ENCODE peak calls at places on chromosomes 6 and 20, in six cellular contexts. V is CD8-positive, alpha-beta memory T cell; Z is pancreas; J is left lung; A is caudate nucleus; Y is right lobe of liver. T is an unnamed sample.

GRCh38 chr6:31125586-31126363 is 5.5 kb upstream of the CDSN start:
- DNase-seq in A (no peak), J (no peak), Y (no peak), Z (no peak), V (no peak), T (no peak)

GRCh38 chr20:2463616-2464365 is 6.8 kb downstream of the SNRPB start:
- DNase-seq in A (no peak), Y (no peak), V (no peak), Z (no peak), J (no peak), T (no peak)

GRCh38 chr6:53059648-53060589 is 5.3 kb upstream of the FBXO9 start:
- DNase-seq in J (no peak), Z (no peak), A (no peak), V (no peak), Y (no peak), T (no peak)

GRCh38 chr6:111256646-111257045 is 169.3 kb downstream of the SLC16A10 start:
- DNase-seq in A (no peak), J (no peak), V (no peak), Z (no peak), Y (no peak), T (no peak)

GRCh38 chr6:69973763-69974162 is 107.4 kb downstream of the COL19A1 start:
- DNase-seq in Z (no peak), A (no peak), Y (no peak), J (no peak), V (no peak), T (no peak)

GRCh38 chr20:61300741-61301140 is 48.7 kb downstream of the CDH4 start:
- DNase-seq in A (no peak), J (no peak), Y (no peak), Z (no peak), V (no peak), T (no peak)

GRCh38 chr6:84728602-84729001 is 35.8 kb downstream of the TBX18 start:
- DNase-seq in A (no peak), Y (no peak), Z (no peak), V (no peak), J (no peak), T (no peak)

GRCh38 chr6:56642366-56643261 is at the start of gene DST:
- DNase-seq in J (no peak), A (no peak), Y (no peak), V (no peak), Z (no peak), T (no peak)

GRCh38 chr6:12890171-12890790 is 173.7 kb downstream of the PHACTR1 start:
- DNase-seq in V (no peak), Z (no peak), J (no peak), Y (no peak), A (no peak), T (no peak)

GRCh38 chr6:30619561-30619960 is 1.9 kb downstream of the MRPS18B start:
- DNase-seq in A (no peak), Z (no peak), J (no peak), Y (no peak), V (no peak), T (no peak)

GRCh38 chr6:73134588-73134987 is 90.7 kb downstream of the KHDC1L start:
- DNase-seq in V (no peak), A (no peak), Y (peak), Z (peak), J (no peak), T (no peak)

GRCh38 chr6:42697268-42697655 is 25.1 kb downstream of the PRPH2 start:
- DNase-seq in Y (no peak), V (no peak), J (no peak), Z (no peak), A (no peak), T (no peak)

GRCh38 chr6:92586236-92586977 is 833.0 kb downstream of the EPHA7 start:
- DNase-seq in Y (no peak), Z (no peak), A (no peak), J (no peak), V (no peak), T (no peak)

GRCh38 chr6:158066161-158066781 is 84.6 kb downstream of the SYNJ2 start:
- DNase-seq in Y (no peak), A (no peak), J (no peak), V (no peak), Z (no peak), T (no peak)

GRCh38 chr20:48536206-48536605 is 291.6 kb downstream of the PREX1 start:
- DNase-seq in V (no peak), A (no peak), Y (no peak), J (no peak), Z (no peak), T (no peak)

GRCh38 chr20:48339147-48339985 is 488.4 kb downstream of the PREX1 start:
- DNase-seq in V (no peak), Z (no peak), J (no peak), A (no peak), Y (no peak), T (no peak)

GRCh38 chr6:159714404-159714803 is 12.9 kb upstream of the WTAP start:
- DNase-seq in V (no peak), Z (no peak), Y (no peak), A (no peak), J (no peak), T (no peak)

GRCh38 chr6:10347561-10348327 is 67.1 kb downstream of the TFAP2A start:
- DNase-seq in J (no peak), Y (no peak), A (no peak), V (no peak), Z (no peak), T (no peak)

GRCh38 chr6:149477544-149477943 is 7.3 kb downstream of the ZC3H12D start:
- DNase-seq in Z (no peak), V (no peak), J (no peak), Y (no peak), A (no peak), T (no peak)

GRCh38 chr20:36092424-36093024 is 62.0 kb upstream of the EPB41L1 start:
- DNase-seq in Z (peak), V (no peak), J (no peak), A (no peak), Y (peak), T (no peak)

GRCh38 chr6:142297996-142298753 is 3.6 kb upstream of the ADGRG6 start:
- DNase-seq in A (no peak), Y (no peak), J (no peak), Z (no peak), V (no peak), T (no peak)

GRCh38 chr6:27582928-27583725 is 110.2 kb upstream of the ZNF184 start:
- DNase-seq in V (no peak), J (no peak), Y (no peak), Z (peak), A (no peak), T (no peak)

GRCh38 chr6:40631760-40632159 is 44.6 kb upstream of the LRFN2 start:
- DNase-seq in J (no peak), Z (no peak), A (no peak), Y (no peak), V (no peak), T (no peak)

GRCh38 chr20:7146552-7147219 is 379.2 kb downstream of the BMP2 start:
- DNase-seq in A (no peak), Y (peak), Z (no peak), J (no peak), V (no peak), T (no peak)

GRCh38 chr6:41691426-41692079 is 43.9 kb downstream of the TFEB start:
- DNase-seq in A (no peak), Y (peak), V (peak), Z (no peak), J (peak), T (no peak)

GRCh38 chr6:156822747-156823206 is 45.6 kb downstream of the ARID1B start:
- DNase-seq in A (no peak), V (no peak), Y (no peak), J (no peak), Z (no peak), T (no peak)

GRCh38 chr6:137002505-137002904 is 42.3 kb downstream of the IL20RA start:
- DNase-seq in A (no peak), J (no peak), Y (no peak), Z (no peak), V (no peak), T (no peak)

GRCh38 chr6:127186889-127187288 is 68.4 kb downstream of the RSPO3 start:
- DNase-seq in Z (peak), A (no peak), V (peak), Y (peak), J (peak), T (peak)

GRCh38 chr6:31582230-31582601 is at the start of gene LTB:
- DNase-seq in Z (no peak), Y (peak), V (peak), A (no peak), J (no peak), T (peak)

GRCh38 chr6:72464791-72465691 is 156.8 kb upstream of the KCNQ5 start:
- DNase-seq in J (peak), Z (peak), A (no peak), V (no peak), Y (no peak), T (no peak)

GRCh38 chr20:43558412-43559146 is at the start of gene SGK2:
- DNase-seq in V (no peak), J (peak), Z (peak), A (no peak), Y (peak), T (no peak)

DNA sequence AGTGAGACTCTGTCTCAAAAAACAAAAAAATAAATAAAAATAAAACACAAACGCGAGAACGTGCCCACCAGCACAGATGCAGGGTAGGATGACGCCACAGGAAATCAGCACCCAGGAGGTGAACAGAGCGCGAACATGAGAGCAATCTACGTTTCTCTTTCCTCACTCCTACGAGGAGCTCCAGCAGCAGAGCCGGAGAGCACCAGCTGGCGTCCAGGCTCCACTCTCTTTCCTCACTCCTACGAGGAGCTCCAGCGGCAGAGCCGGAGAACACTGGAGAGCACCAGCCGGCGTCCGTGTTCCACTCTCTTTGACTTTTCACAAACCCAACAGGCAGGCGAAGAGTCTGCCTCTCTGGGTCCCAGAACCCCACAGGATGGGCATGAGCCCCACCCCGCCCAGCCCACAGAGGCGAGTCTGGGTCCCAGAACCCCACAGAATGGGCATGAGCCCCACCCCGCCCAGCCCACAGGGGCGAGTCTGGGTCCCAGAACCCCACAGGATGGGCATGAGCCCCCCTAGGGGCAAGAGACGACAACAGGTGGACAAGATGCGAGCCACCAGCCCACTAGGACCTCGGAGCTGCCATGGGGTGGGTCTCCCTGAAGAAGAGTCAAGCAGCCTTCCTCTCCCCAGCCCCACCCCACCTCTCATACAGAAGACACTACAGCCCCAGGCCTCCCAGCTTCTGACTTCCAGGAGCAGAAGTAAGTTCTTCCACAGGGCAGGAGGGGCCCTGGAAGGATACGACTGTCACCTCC is 20.2 kb downstream of the ZBTB46 start:
- DNase-seq in Z (no peak), J (no peak), Y (no peak), A (no peak), V (no peak), T (no peak)
- H3K27ac ChIP-seq in Z (no peak), J (no peak), Y (no peak), A (no peak), V (no peak), T (no peak)

GRCh38 chr6:169689247-169689646 is 12.6 kb downstream of the WDR27 start:
- DNase-seq in Z (no peak), J (no peak), V (no peak), A (no peak), Y (no peak), T (no peak)

GRCh38 chr6:169684056-169684455 is 17.8 kb downstream of the WDR27 start:
- DNase-seq in V (no peak), J (no peak), A (no peak), Y (no peak), Z (no peak), T (no peak)

GRCh38 chr6:169691260-169691659 is 10.6 kb downstream of the WDR27 start:
- DNase-seq in J (no peak), Z (no peak), Y (no peak), V (no peak), A (no peak), T (no peak)

GRCh38 chr6:169685860-169686259 is 16.0 kb downstream of the WDR27 start:
- DNase-seq in Z (no peak), Y (no peak), A (no peak), V (no peak), J (no peak), T (no peak)
- H3K27ac ChIP-seq in Z (no peak), Y (no peak), A (no peak), V (no peak), J (no peak), T (no peak)

GRCh38 chr6:108751851-108752732 is 96.1 kb upstream of the ARMC2 start:
- DNase-seq in A (no peak), J (no peak), Y (peak), Z (peak), V (no peak), T (no peak)

GRCh38 chr6:108748959-108749358 is 99.3 kb upstream of the ARMC2 start:
- DNase-seq in V (no peak), J (no peak), Z (no peak), Y (no peak), A (no peak), T (no peak)

GRCh38 chr6:108750801-108751200 is 97.4 kb upstream of the ARMC2 start:
- DNase-seq in A (no peak), V (no peak), J (no peak), Z (no peak), Y (no peak), T (no peak)

GRCh38 chr6:108755257-108756240 is 92.7 kb upstream of the ARMC2 start:
- DNase-seq in A (no peak), Y (no peak), J (no peak), Z (no peak), V (no peak), T (no peak)

DNA sequence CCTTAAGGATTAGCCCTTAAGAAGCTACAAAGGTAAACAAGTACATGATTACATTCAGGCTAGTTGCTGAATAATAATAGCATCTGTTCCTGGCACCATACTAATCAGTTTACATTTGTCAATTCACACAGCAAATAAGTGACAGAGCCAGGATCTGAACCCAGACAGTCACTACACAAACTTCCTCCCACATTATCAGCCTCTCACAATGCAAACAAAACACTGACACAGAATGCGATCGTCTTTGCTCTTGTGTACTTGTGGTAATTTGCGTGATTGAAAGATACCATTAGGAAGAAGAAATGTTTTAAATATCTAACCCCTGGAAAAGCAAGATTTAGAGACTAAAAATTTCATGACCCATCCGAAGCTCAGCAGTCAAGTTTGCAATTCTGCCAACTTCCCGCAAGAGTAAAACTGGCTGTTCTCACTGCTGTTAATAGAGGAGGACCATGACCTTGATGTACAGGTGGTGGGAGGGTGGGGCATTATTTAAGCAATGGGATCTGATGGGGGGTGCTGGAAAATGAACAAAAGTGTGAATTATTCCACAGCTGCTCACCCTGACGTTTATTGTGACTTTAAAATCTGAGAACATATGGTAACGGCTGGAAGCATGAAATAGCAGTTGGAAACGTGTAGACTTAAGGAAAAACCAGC is 95.4 kb upstream of the ARMC2 start:
- DNase-seq in A (no peak), V (no peak), Y (no peak), J (no peak), Z (peak), T (no peak)
- H3K27ac ChIP-seq in A (no peak), V (no peak), Y (no peak), J (no peak), Z (peak), T (no peak)

GRCh38 chr6:32785781-32786533 is 22.6 kb upstream of the HLA-DQB2 start:
- DNase-seq in J (no peak), A (no peak), Y (no peak), V (no peak), Z (peak), T (peak)
- H3K27ac ChIP-seq in J (no peak), A (no peak), Y (no peak), V (no peak), Z (no peak), T (no peak)

T was measured in effector memory CD4-positive, alpha-beta T cell.